ENCODE peak calls at places on chromosomes 2 and 18, in nine cellular contexts. K, J, T, A, R, D, V, Y and S are unnamed samples.

GRCh38 chr2:193561054-193561453 is 1366.3 kb upstream of the TMEFF2 start:
- DNase-seq in K (no peak), J (no peak), T (no peak), A (no peak), R (no peak), D (no peak), V (peak), Y (no peak), S (no peak)

GRCh38 chr2:58063641-58064040 is 17.0 kb downstream of the VRK2 start:
- DNase-seq in K (no peak), J (no peak), T (no peak), A (no peak), R (no peak), D (no peak), V (peak), Y (no peak), S (no peak)

GRCh38 chr2:30481323-30481800 is 34.3 kb downstream of the LCLAT1 start:
- DNase-seq in K (no peak), J (no peak), T (no peak), A (peak), R (peak), D (no peak), V (peak), Y (no peak), S (no peak)

GRCh38 chr2:194087089-194087488 is 1569.9 kb upstream of the SLC39A10 start:
- DNase-seq in K (no peak), J (no peak), T (no peak), A (no peak), R (no peak), D (no peak), V (no peak), Y (no peak), S (no peak)

GRCh38 chr2:133885847-133886246 is 317.6 kb upstream of the NCKAP5 start:
- DNase-seq in K (no peak), J (no peak), T (no peak), A (no peak), R (peak), D (no peak), V (no peak), Y (no peak), S (no peak)

GRCh38 chr18:44601447-44601846 is 79.2 kb upstream of the SETBP1 start:
- DNase-seq in K (no peak), J (no peak), T (no peak), A (no peak), R (no peak), D (peak), V (peak), Y (no peak), S (no peak)

GRCh38 chr2:55048514-55048924 is 1.7 kb downstream of the RTN4 start:
- DNase-seq in K (no peak), J (no peak), T (no peak), A (no peak), R (peak), D (no peak), V (no peak), Y (no peak), S (no peak)

GRCh38 chr2:171878481-171878993 is 15.5 kb downstream of the SLC25A12 start:
- DNase-seq in K (no peak), J (no peak), T (no peak), A (no peak), R (no peak), D (no peak), V (peak), Y (no peak), S (no peak)

GRCh38 chr2:229714736-229715541 is 584 bp upstream of the DNER start:
- DNase-seq in K (peak), J (peak), T (peak), A (peak), R (peak), D (peak), V (peak), Y (no peak), S (no peak)

GRCh38 chr2:139365189-139365588 is 585.0 kb upstream of the NXPH2 start:
- DNase-seq in K (no peak), J (no peak), T (no peak), A (no peak), R (no peak), D (no peak), V (no peak), Y (no peak), S (no peak)

GRCh38 chr2:160091381-160091780 is 29.0 kb upstream of the PLA2R1 start:
- DNase-seq in K (no peak), J (no peak), T (no peak), A (no peak), R (no peak), D (no peak), V (peak), Y (no peak), S (no peak)

GRCh38 chr2:194062401-194062800 is 1594.6 kb upstream of the SLC39A10 start:
- DNase-seq in K (no peak), J (no peak), T (no peak), A (no peak), R (no peak), D (no peak), V (no peak), Y (no peak), S (no peak)

GRCh38 chr18:58541789-58542425 is 87.0 kb downstream of the ALPK2 start:
- DNase-seq in K (no peak), J (no peak), T (no peak), A (no peak), R (no peak), D (peak), V (peak), Y (peak), S (no peak)